ENCODE peak calls at places on chromosomes 13 and 19, in four cellular contexts. L, V, K and Z are unnamed samples.

GRCh38 chr19:3198901-3199700 is 13.4 kb downstream of the NCLN start:
- DNase-seq in L (no peak), V (no peak), K (no peak), Z (no peak)

GRCh38 chr19:29873801-29874575 is 62.2 kb downstream of the CCNE1 start:
- DNase-seq in L (no peak), V (no peak), K (no peak), Z (peak)

GRCh38 chr13:94121686-94122085 is 357.8 kb downstream of the DCT start:
- DNase-seq in V (no peak), K (no peak), L (no peak), Z (no peak)

GRCh38 chr13:40185393-40185792 is 481.0 kb downstream of the FOXO1 start:
- DNase-seq in K (no peak), V (no peak), L (no peak), Z (no peak)

GRCh38 chr19:1568320-1569019 is at the start of gene MEX3D:
- DNase-seq in K (peak), L (peak), V (peak), Z (peak)

GRCh38 chr19:3981373-3981735 is 3.9 kb downstream of the EEF2 start:
- DNase-seq in L (no peak), V (peak), K (no peak), Z (no peak)

GRCh38 chr19:58001895-58002369 is 688 bp downstream of the ZNF606 start:
- DNase-seq in L (no peak), K (peak), V (no peak), Z (no peak)

GRCh38 chr13:28136916-28137315 is 1.4 kb upstream of the PAN3 start:
- DNase-seq in V (no peak), L (no peak), K (no peak), Z (no peak)

GRCh38 chr13:50290186-50290585 is 274.9 kb downstream of the KCNRG start:
- DNase-seq in V (no peak), K (no peak), L (no peak), Z (no peak)

GRCh38 chr13:27637289-27637626 is 15.6 kb downstream of the POLR1D start:
- DNase-seq in K (peak), V (no peak), L (no peak), Z (no peak)

GRCh38 chr13:42981317-42981716 is 10.7 kb downstream of the EPSTI1 start:
- DNase-seq in L (no peak), V (no peak), K (no peak), Z (no peak)

GRCh38 chr13:111344471-111345191 is 24.2 kb downstream of the TEX29 start:
- DNase-seq in K (peak), V (no peak), L (peak), Z (no peak)

DNA sequence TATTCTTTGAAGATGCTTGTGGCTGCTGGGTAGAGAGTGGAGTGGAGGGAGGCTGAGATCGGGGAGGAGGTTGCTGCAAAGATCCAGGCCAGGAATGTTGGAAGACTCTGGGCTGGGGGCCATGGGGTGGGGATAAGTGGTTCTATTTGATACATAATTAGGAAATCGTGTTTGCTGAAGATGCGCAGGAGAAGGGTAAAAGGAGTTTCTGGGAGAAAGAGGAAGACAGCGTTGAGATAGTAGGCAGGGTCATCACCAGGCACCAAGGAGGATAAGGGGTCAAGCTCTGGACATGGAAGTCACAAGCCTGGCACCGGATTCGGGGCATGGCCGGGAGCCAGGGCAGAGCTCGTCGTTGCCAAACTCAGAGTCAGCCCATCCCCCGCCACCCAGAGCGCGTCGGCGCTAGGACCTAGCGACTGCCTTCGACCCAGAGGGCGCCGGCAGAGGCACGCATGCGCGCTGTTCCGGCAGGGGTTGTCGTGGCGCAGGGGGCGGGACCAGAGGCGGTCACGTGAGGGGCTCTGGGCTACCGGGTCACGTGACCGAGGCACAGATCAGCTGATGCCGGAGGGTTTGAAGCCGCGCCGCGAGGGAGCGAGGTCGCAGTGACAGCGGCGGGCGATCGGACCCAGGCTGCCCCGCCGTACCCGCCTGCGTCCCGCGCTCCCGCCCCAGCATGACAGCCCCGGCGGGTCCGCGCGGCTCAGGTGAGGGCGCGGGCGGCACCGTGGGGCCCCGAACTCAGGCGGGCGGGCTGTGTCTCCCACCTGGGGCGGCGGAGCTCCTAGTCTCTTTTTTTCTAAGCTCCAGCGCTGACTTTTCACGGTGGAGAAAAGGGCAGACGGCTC is at the start of gene MCOLN1:
- DNase-seq in L (peak), K (peak), V (peak), Z (peak)
- TF ChIP-seq POLR2A in L (no peak), K (peak), V (no peak), Z (no peak)

DNA sequence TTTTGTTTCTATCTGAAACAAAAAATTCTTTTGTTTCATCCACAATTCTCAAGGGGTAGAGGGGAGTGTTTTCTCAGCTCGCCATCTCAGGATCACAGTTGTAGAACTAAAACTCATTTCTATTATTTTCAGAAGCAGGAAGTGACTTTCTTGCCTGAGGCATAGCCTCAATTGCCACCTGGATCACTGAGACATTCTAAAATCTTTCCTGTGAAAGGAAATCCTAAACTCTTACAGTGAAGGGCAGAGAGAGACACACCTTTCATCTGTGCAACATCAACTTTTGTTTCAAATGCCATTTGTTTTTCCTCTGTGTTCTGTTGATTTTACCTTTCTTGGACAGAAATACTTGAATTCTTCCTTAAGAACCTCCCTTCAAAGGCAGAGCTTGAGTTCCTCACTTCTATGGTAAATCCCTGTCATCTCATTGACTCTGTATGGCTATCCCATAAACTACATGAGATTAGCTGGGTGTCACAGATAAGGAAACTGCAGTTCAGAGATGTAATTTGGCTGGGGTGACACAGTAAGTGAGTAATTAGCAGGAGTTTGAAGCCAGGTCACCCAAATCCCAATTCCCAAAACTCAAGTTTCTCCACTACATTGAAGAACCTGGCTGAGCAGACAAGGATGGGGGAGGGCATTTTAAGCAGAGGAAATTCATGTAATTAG is 224.4 kb upstream of the HTR2A start:
- DNase-seq in V (no peak), L (no peak), K (no peak), Z (no peak)
- H3K27ac ChIP-seq in V (no peak), L (no peak), K (no peak), Z (no peak)

GRCh38 chr13:46126074-46126473 is 21.2 kb upstream of the CPB2 start:
- DNase-seq in V (no peak), K (no peak), L (no peak), Z (no peak)

GRCh38 chr13:46126552-46127171 is 21.8 kb upstream of the CPB2 start:
- DNase-seq in K (peak), L (peak), V (peak), Z (peak)

GRCh38 chr13:46124531-46124966 is 19.7 kb upstream of the CPB2 start:
- DNase-seq in K (no peak), L (no peak), V (no peak), Z (peak)

GRCh38 chr13:46127336-46128023 is 22.6 kb upstream of the CPB2 start:
- DNase-seq in L (no peak), K (no peak), V (no peak), Z (no peak)

GRCh38 chr13:46124967-46125933 is 20.4 kb upstream of the CPB2 start:
- DNase-seq in K (no peak), L (no peak), V (no peak), Z (no peak)
- TF ChIP-seq POLR2AphosphoS5 in K (no peak), L (no peak), V (no peak), Z (no peak)

GRCh38 chr19:10769533-10770491 is 51.9 kb downstream of the DNM2 start:
- DNase-seq in K (peak), V (no peak), L (peak), Z (no peak)
- TF ChIP-seq POLR2A in K (no peak), V (no peak), L (no peak), Z (no peak)